ENCODE peak calls at places on chromosomes 7 and 10, in five cellular contexts. N, J, T, H and F are unnamed samples.

GRCh38 chr10:116688241-116688711 is 54.1 kb downstream of the HSPA12A start:
- DNase-seq in N (peak; percentile 58), J (no peak), T (peak; percentile 34), H (no peak), F (peak; percentile 42)

GRCh38 chr7:12389089-12389700 is 14.5 kb downstream of the VWDE start:
- DNase-seq in N (peak; percentile 72), J (peak; percentile 73), T (peak; percentile 10), H (peak; percentile 65), F (no peak)

GRCh38 chr7:84412161-84412969 is 217.8 kb upstream of the SEMA3A start:
- DNase-seq in N (peak; percentile 96), J (peak; percentile 48), T (no peak), H (peak; percentile 43), F (no peak)

GRCh38 chr7:104415700-104416099 is 87.3 kb downstream of the LHFPL3 start:
- DNase-seq in N (no peak), J (no peak), T (no peak), H (no peak), F (no peak)

GRCh38 chr10:62829622-62830021 is 13.5 kb upstream of the EGR2 start:
- DNase-seq in N (no peak), J (no peak), T (no peak), H (no peak), F (no peak)

GRCh38 chr7:95469850-95470249 is 15.9 kb upstream of the ASB4 start:
- DNase-seq in N (no peak), J (peak; percentile 44), T (no peak), H (no peak), F (no peak)

GRCh38 chr7:128459394-128459878 is 3.8 kb downstream of the HILPDA start:
- DNase-seq in N (peak; percentile 80), J (peak; percentile 88), T (peak; percentile 67), H (peak; percentile 59), F (no peak)

GRCh38 chr7:135259702-135260101 is 26.1 kb downstream of the STRA8 start:
- DNase-seq in N (no peak), J (no peak), T (no peak), H (no peak), F (no peak)

GRCh38 chr10:79324032-79324695 is 23.1 kb upstream of the PPIF start:
- DNase-seq in N (no peak), J (no peak), T (no peak), H (no peak), F (no peak)

GRCh38 chr7:115662120-115662519 is 368.4 kb downstream of the TFEC start:
- DNase-seq in N (peak; percentile 62), J (no peak), T (no peak), H (no peak), F (no peak)

GRCh38 chr10:49308881-49309280 is 9.9 kb downstream of the C10orf71 start:
- DNase-seq in N (no peak), J (no peak), T (no peak), H (no peak), F (no peak)